ENCODE peak calls at places on chromosomes 11 and 22, in eight cellular contexts. P, O, C, B, E, K, V and F are unnamed samples. For H3K79me2, the result is how much of the 10 kb centered on the place peaks cover.

GRCh38 chr11:95058622-95059021 is 8.1 kb upstream of the SRSF8 start:
- DNase-seq in P (no peak), O (no peak), C (no peak), B (no peak), E (no peak), K (no peak), V (no peak), F (no peak)

GRCh38 chr11:12674936-12675696 is 895 bp downstream of the TEAD1 start:
- DNase-seq in P (peak), O (no peak), C (peak), B (peak), E (peak), K (no peak), V (no peak), F (peak)

GRCh38 chr11:132405728-132406127 is 1035.3 kb downstream of the NTM start:
- DNase-seq in P (peak), O (peak), C (no peak), B (no peak), E (peak), K (no peak), V (no peak), F (no peak)

GRCh38 chr11:97454988-97455387 is 1065.2 kb downstream of the JRKL start:
- DNase-seq in P (peak), O (no peak), C (peak), B (peak), E (peak), K (no peak), V (peak), F (no peak)

GRCh38 chr22:21967693-21968271 is 14.8 kb downstream of the TOP3B start:
- DNase-seq in P (no peak), O (no peak), C (no peak), B (no peak), E (no peak), K (no peak), V (no peak), F (no peak)

GRCh38 chr11:67352546-67353316 is 615 bp downstream of the POLD4 start:
- DNase-seq in P (peak), O (peak), C (no peak), B (no peak), E (no peak), K (no peak), V (peak), F (peak)

GRCh38 chr11:128521697-128522062 is 65.7 kb downstream of the ETS1 start:
- DNase-seq in P (no peak), O (no peak), C (no peak), B (no peak), E (peak), K (no peak), V (no peak), F (no peak)

GRCh38 chr22:31192513-31192912 is 19.6 kb upstream of the LIMK2 start:
- DNase-seq in P (no peak), O (no peak), C (peak), B (no peak), E (no peak), K (peak), V (no peak), F (peak)

GRCh38 chr22:22171357-22172218 is 73.0 kb upstream of the VPREB1 start:
- DNase-seq in P (peak), O (peak), C (no peak), B (no peak), E (peak), K (peak), V (peak), F (peak)

GRCh38 chr22:37633082-37633692 is 6.3 kb upstream of the SH3BP1 start:
- DNase-seq in P (no peak), O (no peak), C (no peak), B (no peak), E (no peak), K (no peak), V (no peak), F (no peak)

GRCh38 chr11:72735495-72736027 is 16.6 kb downstream of the ARAP1 start:
- DNase-seq in P (peak), O (peak), C (peak), B (peak), E (no peak), K (peak), V (peak), F (no peak)

GRCh38 chr11:12914401-12914912 is 94.7 kb upstream of the RASSF10 start:
- DNase-seq in P (peak), O (peak), C (peak), B (no peak), E (peak), K (peak), V (peak), F (peak)

GRCh38 chr11:60942970-60943565 is 8.9 kb downstream of the SLC15A3 start:
- DNase-seq in P (no peak), O (no peak), C (no peak), B (no peak), E (no peak), K (peak), V (peak), F (no peak)

GRCh38 chr11:117009905-117010605 is 88.2 kb downstream of the SIK3 start:
- DNase-seq in P (peak), O (peak), C (no peak), B (no peak), E (no peak), K (no peak), V (no peak), F (no peak)

GRCh38 chr11:95444309-95445202 is 213.6 kb upstream of the SESN3 start:
- DNase-seq in P (no peak), O (no peak), C (no peak), B (no peak), E (no peak), K (peak), V (no peak), F (no peak)

GRCh38 chr11:66328036-66328306 is 8.3 kb downstream of the RIN1 start:
- DNase-seq in P (no peak), O (no peak), C (no peak), B (no peak), E (no peak), K (peak), V (no peak), F (no peak)

GRCh38 chr22:35443790-35444684 is 44.1 kb downstream of the MCM5 start:
- DNase-seq in P (no peak), O (no peak), C (no peak), B (no peak), E (no peak), K (no peak), V (no peak), F (no peak)

GRCh38 chr11:133931449-133932060 is 25.2 kb downstream of the IGSF9B start:
- DNase-seq in P (no peak), O (no peak), C (no peak), B (no peak), E (no peak), K (no peak), V (no peak), F (no peak)

GRCh38 chr22:42808516-42808915 is 48.6 kb downstream of the ARFGAP3 start:
- DNase-seq in P (no peak), O (no peak), C (no peak), B (no peak), E (no peak), K (no peak), V (no peak), F (no peak)

GRCh38 chr11:76680517-76681425 is 10.2 kb upstream of the LRRC32 start:
- DNase-seq in P (peak), O (peak), C (peak), B (peak), E (peak), K (peak), V (peak), F (peak)

GRCh38 chr11:27934830-27935145 is 173.2 kb downstream of the KIF18A start:
- DNase-seq in P (no peak), O (no peak), C (peak), B (peak), E (no peak), K (peak), V (peak), F (no peak)

GRCh38 chr11:118003021-118003423 is 16.8 kb downstream of the IL10RA start:
- DNase-seq in P (no peak), O (no peak), C (no peak), B (no peak), E (no peak), K (no peak), V (no peak), F (peak)

GRCh38 chr11:114040706-114041211 is 18.8 kb upstream of the ZBTB16 start:
- DNase-seq in P (no peak), O (no peak), C (peak), B (peak), E (no peak), K (peak), V (peak), F (no peak)

GRCh38 chr22:41009222-41009948 is 58.2 kb downstream of the RBX1 start:
- DNase-seq in P (no peak), O (no peak), C (peak), B (no peak), E (no peak), K (peak), V (peak), F (no peak)

GRCh38 chr11:108498816-108499408 is 728 bp upstream of the POGLUT3 start:
- DNase-seq in P (peak), O (peak), C (no peak), B (no peak), E (no peak), K (no peak), V (no peak), F (no peak)

GRCh38 chr11:56910785-56911184 is 77.9 kb upstream of the OR5AK2 start:
- DNase-seq in P (no peak), O (no peak), C (no peak), B (no peak), E (no peak), K (peak), V (peak), F (no peak)

GRCh38 chr22:45770506-45770905 is 98.9 kb downstream of the ATXN10 start:
- DNase-seq in P (no peak), O (no peak), C (no peak), B (no peak), E (no peak), K (no peak), V (no peak), F (peak)

GRCh38 chr22:50622723-50623327 is 5.1 kb downstream of the ARSA start:
- DNase-seq in P (no peak), O (peak), C (no peak), B (no peak), E (no peak), K (peak), V (no peak), F (peak)

GRCh38 chr11:35304393-35304790 is 115.0 kb downstream of the SLC1A2 start:
- DNase-seq in P (no peak), O (no peak), C (peak), B (no peak), E (no peak), K (peak), V (peak), F (no peak)

GRCh38 chr11:45778341-45778740 is 26.6 kb upstream of the SLC35C1 start:
- DNase-seq in P (no peak), O (no peak), C (no peak), B (no peak), E (no peak), K (no peak), V (no peak), F (no peak)

GRCh38 chr11:127902405-127902804 is 685.0 kb downstream of the ETS1 start:
- DNase-seq in P (no peak), O (no peak), C (no peak), B (no peak), E (peak), K (no peak), V (no peak), F (no peak)

GRCh38 chr11:126079640-126080205 is 17.1 kb upstream of the CDON start:
- DNase-seq in P (peak), O (peak), C (no peak), B (no peak), E (peak), K (no peak), V (peak), F (no peak)

GRCh38 chr11:10664511-10664910 is 29.0 kb downstream of the IRAG1 start:
- DNase-seq in P (no peak), O (no peak), C (no peak), B (no peak), E (no peak), K (no peak), V (no peak), F (no peak)
- H3K79me2 ChIP-seq in P (under half), O (under half), C (under half), B (under half), E (under half), K (under half), V (under half), F (under half)

DNA sequence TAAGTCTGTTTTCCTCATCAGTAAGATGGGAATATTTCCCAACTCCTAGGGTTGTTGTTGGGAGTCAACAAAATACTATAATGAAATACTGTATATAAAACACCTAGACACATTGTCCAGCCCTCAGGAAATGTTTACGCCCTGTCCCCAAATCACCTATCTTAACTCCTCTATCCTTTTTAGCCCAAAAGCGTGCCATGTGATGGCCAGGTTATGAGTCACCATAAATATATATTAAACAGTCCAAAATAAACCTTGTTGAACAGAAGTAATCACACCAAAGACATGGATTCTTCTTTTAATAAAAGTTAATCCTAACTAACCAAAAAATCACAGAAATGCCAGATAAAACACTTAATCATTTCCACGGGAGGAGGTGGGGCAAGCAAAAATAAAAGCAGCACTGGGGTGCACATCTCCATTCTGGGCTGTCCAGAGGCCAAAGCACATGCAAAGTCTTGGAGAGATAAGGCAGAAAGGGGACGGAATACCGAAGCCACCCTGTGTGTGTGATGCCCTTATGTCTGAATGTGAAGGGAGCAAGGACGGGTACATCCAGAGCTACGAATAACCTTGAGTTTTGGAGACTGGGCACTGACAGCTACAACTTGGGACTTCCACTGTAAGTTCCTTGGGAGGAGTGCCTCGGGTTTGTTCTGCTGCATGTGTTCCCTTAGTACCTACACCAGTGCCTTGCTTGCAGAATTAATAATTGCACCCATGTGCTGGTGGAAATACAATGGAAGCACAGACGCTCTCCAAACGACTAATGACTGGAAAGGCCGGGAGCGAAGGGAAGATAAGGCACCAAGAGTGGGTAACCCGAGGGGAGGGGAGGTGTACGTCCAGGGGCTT is 1.1 kb downstream of the OSBP start:
- DNase-seq in P (no peak), O (no peak), C (peak), B (peak), E (no peak), K (no peak), V (peak), F (peak)
- H2AFZ ChIP-seq in P (no peak), O (no peak), C (no peak), B (peak), E (no peak), K (peak), V (peak), F (no peak)

GRCh38 chr11:46951864-46952263 is 15.3 kb downstream of the CSTPP1 start:
- DNase-seq in P (no peak), O (no peak), C (no peak), B (peak), E (peak), K (no peak), V (no peak), F (no peak)

GRCh38 chr11:46949297-46949696 is 12.7 kb downstream of the CSTPP1 start:
- DNase-seq in P (no peak), O (no peak), C (no peak), B (no peak), E (no peak), K (no peak), V (no peak), F (no peak)

GRCh38 chr11:46944356-46944755 is 7.8 kb downstream of the CSTPP1 start:
- DNase-seq in P (no peak), O (no peak), C (no peak), B (no peak), E (no peak), K (no peak), V (no peak), F (no peak)

GRCh38 chr11:46948378-46949131 is 12.0 kb downstream of the CSTPP1 start:
- DNase-seq in P (no peak), O (no peak), C (peak), B (peak), E (no peak), K (peak), V (peak), F (no peak)

DNA sequence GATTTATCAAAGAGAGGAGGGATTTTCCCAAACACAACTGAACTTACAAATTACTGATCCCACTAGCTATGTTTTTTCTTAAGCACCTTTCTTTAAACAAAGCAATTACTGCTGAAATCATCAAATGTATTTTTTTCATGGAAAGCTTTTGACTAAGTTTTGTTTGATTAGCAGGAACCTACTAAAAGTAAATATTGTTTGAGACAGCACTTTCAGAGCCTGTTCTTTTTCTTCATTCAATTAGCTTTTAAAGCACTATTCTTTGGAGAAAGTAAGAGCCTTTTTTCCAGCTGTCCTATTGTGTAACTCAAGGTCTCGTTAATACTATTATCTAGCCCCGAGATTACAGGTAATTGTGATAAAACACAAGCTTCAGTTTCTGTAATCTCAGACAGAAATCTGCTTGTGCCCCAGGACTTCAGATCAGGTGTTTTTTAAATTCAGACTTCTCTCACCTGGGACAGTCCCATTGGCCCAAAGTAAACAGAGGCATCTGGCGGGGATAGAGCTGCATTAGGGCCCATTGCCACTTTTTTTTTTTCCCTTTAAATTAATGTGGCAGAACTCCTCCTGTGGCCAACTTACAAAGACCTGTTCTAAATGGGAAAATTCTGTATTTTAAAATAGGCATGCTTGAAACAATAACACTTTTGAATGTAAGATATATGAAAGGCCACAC is 11.0 kb downstream of the CSTPP1 start:
- DNase-seq in P (no peak), O (no peak), C (no peak), B (no peak), E (peak), K (no peak), V (no peak), F (no peak)
- H3K79me2 ChIP-seq in P (under half), O (under half), C (under half), B (under half), E (under half), K (under half), V (under half), F (under half)

GRCh38 chr11:62706841-62707240 is 383 bp downstream of the BSCL2 start:
- DNase-seq in P (no peak), O (no peak), C (no peak), B (no peak), E (no peak), K (no peak), V (no peak), F (no peak)
- H2AFZ ChIP-seq in P (no peak), O (no peak), C (no peak), B (peak), E (peak), K (peak), V (peak), F (no peak)

GRCh38 chr11:64482588-64482987 is 108.4 kb upstream of the SLC22A12 start:
- DNase-seq in P (no peak), O (no peak), C (no peak), B (no peak), E (no peak), K (no peak), V (no peak), F (no peak)

GRCh38 chr11:64485077-64485476 is 105.9 kb upstream of the SLC22A12 start:
- DNase-seq in P (peak), O (no peak), C (no peak), B (no peak), E (no peak), K (no peak), V (no peak), F (no peak)

GRCh38 chr11:64489831-64490441 is 101.1 kb upstream of the SLC22A12 start:
- DNase-seq in P (peak), O (peak), C (peak), B (peak), E (peak), K (peak), V (peak), F (peak)

DNA sequence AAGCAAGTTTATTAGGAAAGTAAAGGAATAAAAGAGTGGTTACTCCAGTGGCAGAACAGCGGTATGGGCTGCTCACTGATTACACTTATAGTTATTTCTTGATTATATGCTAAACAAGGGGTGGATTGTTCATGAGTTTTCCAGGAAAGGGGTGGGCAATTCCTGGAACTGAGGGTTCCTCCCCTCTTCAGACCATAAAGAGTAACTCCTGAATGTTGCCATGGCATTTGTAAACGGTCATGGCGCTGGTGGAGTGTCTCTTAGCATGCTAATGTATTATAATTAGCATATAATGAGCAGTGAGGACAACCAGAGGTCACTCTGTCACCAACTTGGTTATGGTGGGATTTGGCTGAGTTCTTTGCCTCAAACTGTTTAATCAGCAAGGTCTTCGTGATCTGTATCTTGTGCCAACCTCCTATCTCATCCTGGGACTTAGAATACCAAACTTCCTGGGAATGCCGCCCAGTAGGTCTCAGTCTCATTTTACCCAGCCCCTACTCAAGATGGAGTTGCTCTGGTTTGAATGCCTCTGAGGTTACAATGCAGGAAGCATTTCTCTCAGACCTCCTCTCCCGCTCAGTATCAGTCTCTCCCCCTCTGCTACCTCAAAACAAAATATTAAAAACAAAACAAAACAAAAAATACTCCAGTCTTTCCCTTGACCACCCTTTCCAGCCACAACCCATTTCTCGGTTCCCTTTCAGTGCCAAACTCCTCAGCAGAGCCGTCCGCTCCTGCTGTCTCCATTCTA is 106.5 kb upstream of the SLC22A12 start:
- DNase-seq in P (no peak), O (no peak), C (no peak), B (no peak), E (no peak), K (no peak), V (no peak), F (no peak)
- H3K79me2 ChIP-seq in P (under half), O (under half), C (under half), B (under half), E (under half), K (under half), V (under half), F (under half)

GRCh38 chr11:1632053-1632714 is 2.6 kb downstream of the KRTAP5-5 start:
- DNase-seq in P (no peak), O (no peak), C (no peak), B (no peak), E (no peak), K (no peak), V (no peak), F (no peak)

GRCh38 chr11:1631066-1631568 is 1.5 kb downstream of the KRTAP5-5 start:
- DNase-seq in P (no peak), O (no peak), C (no peak), B (no peak), E (no peak), K (no peak), V (no peak), F (no peak)

GRCh38 chr11:1629326-1630185 is at the start of gene KRTAP5-5:
- DNase-seq in P (peak), O (no peak), C (no peak), B (no peak), E (no peak), K (no peak), V (no peak), F (no peak)

GRCh38 chr11:1625541-1625940 is 3.6 kb upstream of the KRTAP5-4 start:
- DNase-seq in P (no peak), O (no peak), C (no peak), B (no peak), E (no peak), K (no peak), V (no peak), F (no peak)

GRCh38 chr11:1628506-1629325 is 859 bp upstream of the KRTAP5-5 start:
- DNase-seq in P (peak), O (peak), C (peak), B (peak), E (peak), K (no peak), V (peak), F (peak)
- H2AFZ ChIP-seq in P (peak), O (no peak), C (no peak), B (no peak), E (peak), K (no peak), V (no peak), F (no peak)

GRCh38 chr22:39318507-39319283 is 728 bp downstream of the RPL3 start:
- DNase-seq in P (no peak), O (no peak), C (peak), B (no peak), E (peak), K (no peak), V (no peak), F (peak)
- H3K79me2 ChIP-seq in P (under half), O (under half), C (half or more), B (half or more), E (half or more), K (half or more), V (half or more), F (half or more)